ENCODE peak calls at places on chromosomes 12 and 14, in nine cellular contexts. V, O, A, L, Y, X, T, I and P are unnamed samples.

GRCh38 chr12:106282457-106283097 is 20.0 kb upstream of the TCP11L2 start:
- DNase-seq in V (peak; percentile 67), O (no peak), A (peak; percentile 63), L (peak; percentile 72), Y (peak; percentile 50), X (peak; percentile 75), T (no peak), I (no peak), P (peak; percentile 48)

GRCh38 chr12:78938341-78939084 is 73.9 kb downstream of the SYT1 start:
- DNase-seq in V (no peak), O (no peak), A (no peak), L (no peak), Y (no peak), X (no peak), T (no peak), I (no peak), P (peak; percentile 18)

GRCh38 chr12:6716874-6717437 is 6.9 kb upstream of the COPS7A start:
- DNase-seq in V (no peak), O (no peak), A (no peak), L (no peak), Y (no peak), X (no peak), T (no peak), I (no peak), P (no peak)

GRCh38 chr12:116171549-116171948 is 105.9 kb downstream of the MED13L start:
- DNase-seq in V (no peak), O (no peak), A (no peak), L (no peak), Y (no peak), X (peak; percentile 27), T (no peak), I (no peak), P (no peak)

GRCh38 chr14:100615736-100616695 is 28.8 kb upstream of the BEGAIN start:
- DNase-seq in V (no peak), O (no peak), A (no peak), L (no peak), Y (no peak), X (no peak), T (no peak), I (no peak), P (no peak)

GRCh38 chr14:23095196-23096108 is at the start of gene C14orf119:
- DNase-seq in V (peak; percentile 100), O (peak; percentile 93), A (peak; percentile 99), L (peak; percentile 100), Y (peak; percentile 100), X (peak; percentile 100), T (no peak), I (peak; percentile 99), P (peak; percentile 99)

GRCh38 chr12:98856897-98857540 is 211.9 kb downstream of the APAF1 start:
- DNase-seq in V (peak; percentile 44), O (no peak), A (no peak), L (no peak), Y (no peak), X (no peak), T (no peak), I (no peak), P (no peak)

GRCh38 chr12:89059721-89060120 is 292.6 kb downstream of the DUSP6 start:
- DNase-seq in V (peak; percentile 41), O (no peak), A (no peak), L (no peak), Y (no peak), X (peak; percentile 33), T (no peak), I (no peak), P (no peak)

GRCh38 chr14:74671789-74672188 is 41.1 kb downstream of the AREL1 start:
- DNase-seq in V (no peak), O (no peak), A (no peak), L (peak; percentile 74), Y (no peak), X (peak; percentile 75), T (no peak), I (no peak), P (no peak)

GRCh38 chr14:55743551-55743950 is 163.5 kb downstream of the KTN1 start:
- DNase-seq in V (no peak), O (no peak), A (no peak), L (no peak), Y (no peak), X (no peak), T (no peak), I (no peak), P (no peak)
- H3K4me1 ChIP-seq in V (peaks cover 18% of the 10 kb centered on the region), O (no peaks in the 10 kb centered on the region), A (no peaks in the 10 kb centered on the region), L (no peaks in the 10 kb centered on the region), Y (peaks cover 9% of the 10 kb centered on the region), X (no peaks in the 10 kb centered on the region), T (no peaks in the 10 kb centered on the region), I (no peaks in the 10 kb centered on the region), P (no peaks in the 10 kb centered on the region)

GRCh38 chr12:27771470-27772327 is 8.3 kb upstream of the KLHL42 start:
- DNase-seq in V (no peak), O (no peak), A (no peak), L (no peak), Y (no peak), X (no peak), T (no peak), I (no peak), P (no peak)

GRCh38 chr12:27769142-27769672 is 10.8 kb upstream of the KLHL42 start:
- DNase-seq in V (no peak), O (no peak), A (no peak), L (no peak), Y (no peak), X (no peak), T (no peak), I (no peak), P (no peak)

GRCh38 chr12:27777141-27777540 is 2.9 kb upstream of the KLHL42 start:
- DNase-seq in V (no peak), O (no peak), A (no peak), L (no peak), Y (no peak), X (no peak), T (no peak), I (no peak), P (no peak)

GRCh38 chr12:27778206-27778605 is 1.8 kb upstream of the KLHL42 start:
- DNase-seq in V (no peak), O (no peak), A (no peak), L (no peak), Y (no peak), X (no peak), T (no peak), I (no peak), P (no peak)

DNA sequence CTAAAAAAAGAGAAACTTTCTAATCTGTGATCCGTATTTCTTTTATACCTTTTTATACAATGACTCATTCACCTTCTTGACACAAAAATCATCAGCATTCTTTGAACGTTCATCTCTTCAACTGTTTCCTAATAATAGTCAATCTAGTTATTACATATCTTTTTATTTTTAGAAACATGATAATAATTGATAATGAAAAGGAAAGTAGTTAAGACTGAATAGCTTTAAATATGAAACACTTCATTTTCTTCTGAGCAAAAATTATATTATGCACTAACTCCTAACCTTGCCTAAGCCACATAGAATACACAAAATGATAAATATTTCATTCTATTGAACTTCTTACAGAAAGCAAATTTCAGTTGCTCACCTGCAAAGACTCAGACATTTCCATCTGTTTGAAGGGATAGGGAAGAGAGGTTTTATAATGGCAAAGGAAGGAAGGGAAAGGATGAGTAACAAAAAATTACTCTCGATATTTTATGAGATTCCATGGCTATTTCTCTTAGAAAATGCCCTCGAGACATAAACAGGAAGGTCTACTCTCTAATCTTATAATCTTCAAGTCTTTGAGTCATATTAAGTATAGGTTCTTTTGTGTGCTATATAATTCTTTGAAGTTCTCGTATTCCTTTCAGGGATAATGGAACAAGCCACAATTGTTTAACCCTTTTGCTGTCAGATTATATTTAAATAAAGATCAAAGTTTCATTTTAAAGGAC is 7.5 kb upstream of the KLHL42 start:
- DNase-seq in V (no peak), O (no peak), A (no peak), L (no peak), Y (no peak), X (no peak), T (no peak), I (no peak), P (no peak)
- H3K4me3 ChIP-seq in V (no peak overlapping the region), O (no peak overlapping the region), A (no peak overlapping the region), L (no peak overlapping the region), Y (no peak overlapping the region), X (no peak overlapping the region), T (no peak overlapping the region), I (no peak overlapping the region), P (no peak overlapping the region)

DNA sequence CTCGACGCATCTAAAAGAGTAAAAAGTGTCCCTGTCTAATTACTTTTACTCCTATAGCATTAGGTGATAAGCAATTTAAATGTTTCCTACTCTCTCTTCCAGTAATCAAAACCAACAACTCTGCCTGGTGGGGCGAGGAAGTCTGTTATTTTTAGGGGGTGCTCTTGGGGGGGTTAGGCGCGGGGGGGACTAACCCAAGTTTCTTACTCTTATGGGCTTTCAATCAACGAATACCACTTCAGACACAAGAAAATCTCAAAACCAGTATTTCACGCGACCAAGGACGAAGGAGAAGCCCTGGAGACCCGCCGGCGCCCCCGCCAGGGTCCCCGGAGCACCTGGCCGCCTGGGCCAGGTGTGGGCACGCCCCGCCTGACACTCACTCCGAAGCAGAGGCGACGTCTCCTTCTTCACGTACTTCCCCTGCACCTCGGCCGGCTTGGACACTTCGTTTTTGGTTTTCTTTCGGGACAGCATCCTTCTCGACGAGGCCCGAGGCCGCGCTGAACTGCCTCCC is 557 bp downstream of the SAV1 start:
- DNase-seq in V (no peak), O (no peak), A (no peak), L (no peak), Y (peak; percentile 66), X (no peak), T (peak; percentile 75), I (peak; percentile 11), P (no peak)
- TF ChIP-seq CTCF in V (peak; percentile 10), O (no peak), A (no peak), L (no peak), Y (no peak), X (no peak), T (no peak), I (no peak), P (no peak)

GRCh38 chr14:61536661-61537566 is 158.4 kb upstream of the HIF1A start:
- DNase-seq in V (no peak), O (no peak), A (no peak), L (no peak), Y (no peak), X (no peak), T (no peak), I (no peak), P (no peak)

GRCh38 chr14:61532818-61533217 is 162.5 kb upstream of the HIF1A start:
- DNase-seq in V (no peak), O (no peak), A (no peak), L (no peak), Y (no peak), X (no peak), T (no peak), I (no peak), P (no peak)

GRCh38 chr14:61535470-61535869 is 159.8 kb upstream of the HIF1A start:
- DNase-seq in V (no peak), O (no peak), A (no peak), L (no peak), Y (no peak), X (no peak), T (no peak), I (no peak), P (no peak)

GRCh38 chr14:61533513-61534255 is 161.6 kb upstream of the HIF1A start:
- DNase-seq in V (no peak), O (peak; percentile 62), A (no peak), L (no peak), Y (no peak), X (no peak), T (no peak), I (no peak), P (no peak)

DNA sequence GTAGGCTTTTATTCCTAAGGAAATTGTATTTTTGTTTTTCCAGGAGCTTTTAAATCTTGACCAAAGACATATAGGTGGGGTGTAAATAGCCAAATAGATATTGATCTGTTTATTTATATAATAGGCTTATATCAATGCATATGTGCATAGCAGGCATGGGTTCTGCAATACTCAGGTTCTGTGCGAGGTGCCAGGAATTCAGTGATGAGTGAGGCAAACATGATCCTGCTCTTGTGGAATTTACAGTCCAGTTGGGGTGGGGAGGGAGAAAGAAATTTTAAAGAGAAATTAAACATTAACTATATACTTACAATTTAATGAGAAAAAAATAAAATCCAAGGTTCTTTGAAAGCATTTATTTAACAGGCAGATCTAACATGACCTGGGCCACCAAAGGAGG is 160.3 kb upstream of the HIF1A start:
- DNase-seq in V (no peak), O (no peak), A (no peak), L (no peak), Y (no peak), X (no peak), T (no peak), I (no peak), P (no peak)
- H3K4me1 ChIP-seq in V (peaks cover 10% of the 10 kb centered on the region), O (peaks cover 4% of the 10 kb centered on the region), A (peaks cover 51% of the 10 kb centered on the region), L (peaks cover 7% of the 10 kb centered on the region), Y (peaks cover 28% of the 10 kb centered on the region), X (peaks cover 27% of the 10 kb centered on the region), T (peaks cover 68% of the 10 kb centered on the region), I (no peaks in the 10 kb centered on the region), P (peaks cover 10% of the 10 kb centered on the region)